ENCODE peak calls at places on chromosomes 16 and 17, in ten cellular contexts. N is AG10803; A is lower leg skin; M is BJ; C is Peyer's patch; W is CD4-positive, alpha-beta T cell; Y is type B pancreatic cell; U is brain microvascular endothelial cell; S is fibroblast of mammary gland; F is HFF-Myc. Q is an unnamed sample.

GRCh38 chr16:73192227-73192894 is 144.4 kb upstream of the ZFHX3 start:
- DNase-seq in W (no peak), Y (no peak), A (no peak), F (peak), N (peak), M (peak), C (no peak), S (peak), U (no peak), Q (no peak)

GRCh38 chr17:51818777-51819176 is 339.7 kb downstream of the CA10 start:
- DNase-seq in F (no peak), A (no peak), C (no peak), U (no peak), W (no peak), N (no peak), M (no peak), Y (no peak), S (no peak), Q (no peak)

GRCh38 chr17:50146927-50147640 is 3.4 kb downstream of the PPP1R9B start:
- DNase-seq in Y (no peak), F (no peak), A (no peak), U (no peak), N (no peak), S (no peak), M (no peak), W (no peak), C (peak), Q (no peak)

GRCh38 chr17:4533522-4534502 is 21.4 kb downstream of the MYBBP1A start:
- DNase-seq in S (no peak), U (no peak), A (no peak), M (no peak), N (no peak), F (no peak), W (no peak), Y (no peak), C (no peak), Q (no peak)

GRCh38 chr17:17860761-17861107 is 23.9 kb upstream of the SREBF1 start:
- DNase-seq in A (no peak), U (no peak), N (no peak), C (no peak), M (no peak), S (no peak), W (no peak), F (no peak), Y (no peak), Q (no peak)

GRCh38 chr16:11852092-11852809 is 909 bp upstream of the RSL1D1 start:
- DNase-seq in A (no peak), M (no peak), Y (no peak), C (no peak), N (peak), W (no peak), F (no peak), U (no peak), S (peak), Q (no peak)

GRCh38 chr16:11297492-11298142 is 16.5 kb upstream of the PRM1 start:
- DNase-seq in F (no peak), N (peak), A (peak), W (peak), M (peak), U (peak), S (peak), C (peak), Y (no peak), Q (peak)

GRCh38 chr17:55607736-55608341 is 96.6 kb upstream of the SMIM36 start:
- DNase-seq in A (no peak), Y (no peak), W (no peak), U (no peak), C (no peak), M (no peak), N (no peak), F (peak), S (peak), Q (no peak)

GRCh38 chr16:21179126-21179982 is 20.9 kb downstream of the LDAF1 start:
- DNase-seq in W (no peak), Y (no peak), U (no peak), C (no peak), F (no peak), N (no peak), S (no peak), A (no peak), M (no peak), Q (no peak)

GRCh38 chr16:75385507-75386152 is 47.7 kb downstream of the CFDP1 start:
- DNase-seq in U (peak), F (peak), N (peak), S (peak), W (no peak), C (no peak), A (no peak), M (no peak), Y (no peak), Q (no peak)

GRCh38 chr17:57915980-57916757 is 39.0 kb downstream of the CUEDC1 start:
- DNase-seq in M (no peak), N (peak), A (no peak), Y (no peak), W (no peak), S (no peak), U (no peak), C (no peak), F (peak), Q (peak)

GRCh38 chr17:57915532-57915931 is 39.7 kb downstream of the CUEDC1 start:
- DNase-seq in U (no peak), N (no peak), W (no peak), Y (no peak), S (no peak), A (no peak), C (no peak), F (no peak), M (no peak), Q (peak)

GRCh38 chr17:57918017-57918895 is 37.0 kb downstream of the CUEDC1 start:
- DNase-seq in Y (no peak), A (no peak), U (no peak), W (no peak), S (peak), C (no peak), M (no peak), F (no peak), N (peak), Q (no peak)

GRCh38 chr17:57914274-57915147 is 40.7 kb downstream of the CUEDC1 start:
- DNase-seq in C (no peak), F (no peak), U (no peak), A (no peak), S (no peak), N (no peak), M (no peak), W (no peak), Y (no peak), Q (no peak)

GRCh38 chr17:57916925-57917858 is 38.0 kb downstream of the CUEDC1 start:
- DNase-seq in A (no peak), Y (no peak), S (no peak), F (no peak), N (no peak), W (no peak), U (no peak), C (no peak), M (no peak), Q (no peak)
- TF ChIP-seq CTCF in A (no peak), Y (no peak), S (no peak), F (no peak), N (no peak), W (no peak), U (no peak), C (peak), M (no peak), Q (no peak)

DNA sequence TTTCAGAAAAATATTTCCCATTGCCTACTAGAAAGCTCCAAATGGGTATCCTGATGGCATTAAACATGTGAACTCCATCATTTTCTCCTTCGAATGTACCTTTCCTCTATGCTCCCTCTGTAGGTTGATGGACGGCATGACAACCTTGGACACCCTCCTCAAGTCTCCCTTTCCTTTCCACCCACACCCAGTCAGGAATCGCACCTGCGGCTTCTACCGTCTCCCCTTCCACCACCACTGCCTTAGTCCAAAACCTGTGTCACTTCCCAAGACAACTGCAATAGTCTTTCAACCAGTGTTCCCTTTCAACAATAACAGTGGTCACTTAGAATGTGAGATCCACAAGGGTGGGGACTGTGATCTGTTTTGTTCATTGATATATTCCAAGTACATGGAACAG is 233.1 kb upstream of the AXIN2 start:
- DNase-seq in U (peak), A (no peak), M (no peak), Y (no peak), N (peak), S (peak), C (no peak), F (no peak), W (no peak), Q (peak)
- TF ChIP-seq CTCF in U (peak), A (no peak), M (peak), Y (peak), N (peak), S (peak), C (peak), F (peak), W (peak), Q (peak)

GRCh38 chr17:59607061-59607460 is 12.6 kb upstream of the CLTC start:
- DNase-seq in M (no peak), C (no peak), N (no peak), W (no peak), S (no peak), Y (no peak), A (no peak), F (no peak), U (no peak), Q (no peak)

GRCh38 chr17:59611503-59611902 is 8.2 kb upstream of the CLTC start:
- DNase-seq in A (no peak), U (no peak), Y (no peak), N (no peak), M (no peak), W (no peak), S (no peak), F (no peak), C (no peak), Q (no peak)

DNA sequence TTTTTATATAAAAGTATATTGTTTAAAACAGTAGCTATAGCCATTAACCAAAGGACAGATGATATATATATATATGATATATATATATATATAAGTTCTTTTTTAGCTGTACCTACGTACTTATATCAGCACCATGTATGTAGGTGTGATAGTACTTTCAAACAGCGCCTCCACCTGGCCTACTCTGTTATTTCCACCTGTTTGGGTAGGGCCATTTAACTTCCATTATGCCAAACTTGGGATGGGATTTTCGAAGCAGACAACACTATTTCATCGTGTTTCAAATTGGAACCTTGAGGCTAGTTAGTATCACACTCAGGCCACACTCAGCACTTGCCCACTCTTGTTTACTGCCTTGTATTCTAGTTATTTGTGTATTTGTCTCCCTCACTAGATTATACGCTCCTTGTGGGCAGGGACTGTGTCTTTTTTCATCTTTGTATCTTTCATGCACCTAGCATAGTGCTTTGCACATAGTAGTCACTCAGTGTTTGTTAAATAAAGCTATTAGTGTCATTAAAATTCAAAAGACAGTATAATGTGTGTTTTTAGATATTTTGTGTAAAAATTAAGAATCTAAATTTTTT is 11.8 kb upstream of the CLTC start:
- DNase-seq in U (no peak), F (no peak), N (no peak), C (no peak), W (peak), M (no peak), S (no peak), A (no peak), Y (no peak), Q (peak)
- TF ChIP-seq CTCF in U (peak), F (no peak), N (no peak), C (peak), W (no peak), M (no peak), S (peak), A (no peak), Y (peak), Q (peak)

GRCh38 chr16:8862309-8863130 is 6.3 kb downstream of the CARHSP1 start:
- DNase-seq in F (no peak), C (no peak), M (no peak), A (no peak), Y (no peak), N (no peak), U (no peak), S (no peak), W (no peak), Q (no peak)

GRCh38 chr16:8864480-8864879 is 4.3 kb downstream of the CARHSP1 start:
- DNase-seq in U (no peak), W (no peak), C (no peak), A (no peak), M (no peak), N (no peak), S (no peak), Y (no peak), F (no peak), Q (no peak)

GRCh38 chr16:8865145-8865882 is 3.5 kb downstream of the CARHSP1 start:
- DNase-seq in C (no peak), M (no peak), S (no peak), W (no peak), A (no peak), N (no peak), Y (no peak), U (no peak), F (no peak), Q (no peak)

GRCh38 chr16:8861563-8862308 is 7.1 kb downstream of the CARHSP1 start:
- DNase-seq in Y (no peak), N (no peak), W (no peak), C (no peak), F (no peak), U (no peak), A (no peak), M (no peak), S (no peak), Q (no peak)

DNA sequence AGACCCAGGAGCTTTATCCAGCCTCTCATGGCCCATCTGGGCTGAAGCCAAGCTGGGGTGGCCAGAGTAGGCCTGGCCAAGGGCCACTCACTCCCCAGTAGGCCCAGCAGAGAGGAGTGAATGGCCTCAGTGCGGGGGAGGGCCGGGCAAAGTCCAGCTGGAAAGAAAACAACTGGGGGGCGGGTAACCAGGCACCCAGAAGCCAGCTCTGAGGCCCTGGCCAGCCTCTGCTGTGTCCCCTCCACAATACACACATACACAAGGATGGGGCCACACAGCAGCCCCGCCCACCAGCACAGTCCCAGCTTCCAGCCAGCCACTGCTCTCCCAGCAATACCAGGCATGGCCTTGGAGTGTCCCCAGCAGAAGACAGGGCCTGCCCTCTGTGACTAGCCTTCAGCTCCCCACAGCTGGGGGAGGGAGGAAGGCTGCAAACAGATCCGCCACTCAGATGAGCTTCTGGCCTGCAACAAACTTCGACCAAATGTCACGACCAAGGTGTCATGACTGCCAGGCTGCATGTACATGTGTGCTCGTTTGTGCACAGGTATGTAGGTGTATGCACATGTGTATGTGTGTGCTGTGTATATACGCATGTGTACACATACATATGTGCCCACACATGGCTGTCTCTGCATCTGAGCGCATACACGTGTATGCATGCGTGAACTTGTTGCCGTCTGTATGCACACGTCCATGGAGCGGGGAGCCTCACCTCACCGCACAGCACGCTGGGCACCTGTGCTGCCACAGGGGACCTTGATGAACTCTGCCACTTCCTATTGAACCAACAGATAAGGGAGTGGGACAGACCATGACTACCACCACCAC is 5.0 kb downstream of the CARHSP1 start:
- DNase-seq in S (peak), A (no peak), F (no peak), C (no peak), N (no peak), Y (no peak), M (no peak), W (no peak), U (no peak), Q (no peak)
- TF ChIP-seq CTCF in S (no peak), A (no peak), F (no peak), C (peak), N (peak), Y (no peak), M (no peak), W (no peak), U (no peak), Q (no peak)

GRCh38 chr17:36153887-36154576 is 22.4 kb downstream of the TBC1D3B start:
- DNase-seq in M (no peak), U (no peak), C (no peak), Y (no peak), S (no peak), N (no peak), F (no peak), A (peak), W (no peak), Q (no peak)

GRCh38 chr17:36149296-36149820 is 27.1 kb downstream of the TBC1D3B start:
- DNase-seq in W (no peak), N (peak), A (peak), Y (no peak), M (peak), F (no peak), U (peak), C (no peak), S (peak), Q (no peak)

GRCh38 chr17:36148559-36149295 is 27.7 kb downstream of the TBC1D3B start:
- DNase-seq in N (peak), U (peak), C (peak), F (peak), A (peak), S (peak), Y (no peak), W (peak), M (no peak), Q (peak)

GRCh38 chr17:36151891-36152638 is 24.4 kb downstream of the TBC1D3B start:
- DNase-seq in C (no peak), F (no peak), W (no peak), N (no peak), U (no peak), Y (no peak), A (peak), S (no peak), M (no peak), Q (no peak)

GRCh38 chr17:36152639-36153120 is 23.8 kb downstream of the TBC1D3B start:
- DNase-seq in N (peak), M (no peak), C (no peak), F (no peak), Y (no peak), U (no peak), S (peak), A (peak), W (no peak), Q (no peak)
- TF ChIP-seq CTCF in N (peak), M (no peak), C (no peak), F (peak), Y (no peak), U (no peak), S (peak), A (no peak), W (no peak), Q (no peak)

Q was measured in glutamatergic neuron.